ENCODE peak calls at places on chromosomes 3 and 15, in seven cellular contexts. C is H1, K is GM12878, Z is SK-N-SH, Y is HepG2, X is HCT116, I is K562. R is an unnamed sample.

GRCh38 chr3:84967767-84968581 is 9.2 kb downstream of the CADM2 start:
- DNase-seq in C (no peak), K (no peak), Z (no peak), Y (no peak), X (no peak), I (no peak), R (no peak)

GRCh38 chr3:152737021-152737908 is 97.7 kb upstream of the P2RY1 start:
- DNase-seq in C (no peak), K (peak), Z (no peak), Y (no peak), X (peak), I (no peak), R (no peak)

GRCh38 chr3:48187579-48188265 is 495 bp downstream of the CDC25A start:
- DNase-seq in C (peak), K (no peak), Z (peak), Y (no peak), X (no peak), I (peak), R (no peak)

GRCh38 chr3:25313286-25313685 is 114.8 kb upstream of the RARB start:
- DNase-seq in C (no peak), K (no peak), Z (no peak), Y (no peak), X (no peak), I (no peak), R (no peak)

GRCh38 chr3:197482001-197482400 is 73.8 kb downstream of the BDH1 start:
- DNase-seq in C (no peak), K (no peak), Z (no peak), Y (no peak), X (no peak), I (no peak), R (no peak)

GRCh38 chr15:52247032-52247431 is 48.6 kb downstream of the MYO5C start:
- DNase-seq in C (no peak), K (no peak), Z (no peak), Y (no peak), X (no peak), I (no peak), R (no peak)

GRCh38 chr3:88467191-88467590 is 317.4 kb downstream of the C3orf38 start:
- DNase-seq in C (no peak), K (no peak), Z (no peak), Y (no peak), X (no peak), I (no peak), R (no peak)

GRCh38 chr3:8990266-8991215 is 27.3 kb upstream of the RAD18 start:
- DNase-seq in C (peak), K (no peak), Z (no peak), Y (no peak), X (no peak), I (no peak), R (no peak)

GRCh38 chr3:35678552-35679220 is 39.4 kb downstream of the ARPP21 start:
- DNase-seq in C (no peak), K (no peak), Z (no peak), Y (no peak), X (no peak), I (no peak), R (no peak)

GRCh38 chr3:49399467-49399866 is 12.3 kb downstream of the RHOA start:
- DNase-seq in C (no peak), K (no peak), Z (no peak), Y (no peak), X (no peak), I (no peak), R (no peak)

GRCh38 chr3:102132370-102132769 is 283.1 kb downstream of the NFKBIZ start:
- DNase-seq in C (no peak), K (no peak), Z (no peak), Y (no peak), X (no peak), I (no peak), R (no peak)

GRCh38 chr15:70617911-70618287 is 145.5 kb downstream of the UACA start:
- DNase-seq in C (no peak), K (no peak), Z (no peak), Y (no peak), X (no peak), I (no peak), R (peak)

GRCh38 chr3:17432237-17432636 is 310.2 kb downstream of the TBC1D5 start:
- DNase-seq in C (no peak), K (no peak), Z (no peak), Y (no peak), X (no peak), I (no peak), R (no peak)

GRCh38 chr15:31032959-31033358 is 41.5 kb upstream of the MTMR10 start:
- DNase-seq in C (no peak), K (no peak), Z (no peak), Y (no peak), X (no peak), I (no peak), R (no peak)

GRCh38 chr3:68249265-68249664 is 594.9 kb upstream of the SUCLG2 start:
- DNase-seq in C (no peak), K (no peak), Z (no peak), Y (no peak), X (no peak), I (no peak), R (no peak)

GRCh38 chr3:108017587-108017986 is 73.2 kb downstream of the CD47 start:
- DNase-seq in C (no peak), K (no peak), Z (no peak), Y (no peak), X (no peak), I (no peak), R (no peak)

DNA sequence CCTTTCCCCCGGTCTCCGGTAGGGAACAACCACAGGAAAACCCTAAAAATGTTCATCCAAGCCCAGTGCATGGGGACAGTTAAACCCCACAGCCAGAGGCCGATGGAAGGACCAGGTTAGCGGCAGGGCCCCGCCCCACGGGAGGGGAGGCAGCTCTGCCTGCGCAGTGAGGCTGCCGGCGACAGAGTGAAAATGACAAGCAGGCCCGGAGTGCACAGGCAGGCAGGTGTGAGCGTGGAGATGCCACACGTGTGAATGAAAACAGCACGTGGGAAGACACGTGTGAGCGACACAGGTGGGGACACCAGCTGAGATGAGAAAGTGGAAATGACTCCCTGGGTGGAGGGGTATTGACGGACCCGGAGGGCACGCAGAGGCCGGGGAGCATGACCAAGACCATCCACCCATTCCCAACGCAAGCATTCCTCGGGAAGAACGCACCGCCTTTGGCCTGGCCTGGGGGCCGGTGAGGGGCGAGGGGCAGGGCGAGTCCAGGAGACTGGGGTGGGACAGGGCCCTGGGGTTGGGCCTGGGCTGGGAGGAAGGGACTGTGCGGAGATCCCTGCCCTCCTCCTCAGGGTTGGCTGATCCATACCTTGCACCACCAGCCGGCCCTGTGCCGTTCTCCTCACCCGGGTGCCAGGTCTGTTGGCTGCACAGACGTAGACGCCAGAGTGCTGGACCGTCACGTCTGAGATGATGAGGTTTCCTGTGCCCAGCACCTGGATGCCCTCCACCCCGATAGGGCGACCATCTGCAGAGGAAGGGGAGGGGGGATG is 28.4 kb downstream of the RNU5B-1 start:
- DNase-seq in C (no peak), K (no peak), Z (peak), Y (no peak), X (no peak), I (no peak), R (no peak)
- TF ChIP-seq JUND in C (no peak), K (no peak), Z (no peak), Y (no peak), X (no peak), I (no peak), R (no peak)

GRCh38 chr3:13200951-13201350 is 127.7 kb upstream of the IQSEC1 start:
- DNase-seq in C (no peak), K (no peak), Z (peak), Y (peak), X (no peak), I (no peak), R (no peak)
- TF ChIP-seq JUND in C (no peak), K (no peak), Z (no peak), Y (no peak), X (no peak), I (no peak), R (no peak)

DNA sequence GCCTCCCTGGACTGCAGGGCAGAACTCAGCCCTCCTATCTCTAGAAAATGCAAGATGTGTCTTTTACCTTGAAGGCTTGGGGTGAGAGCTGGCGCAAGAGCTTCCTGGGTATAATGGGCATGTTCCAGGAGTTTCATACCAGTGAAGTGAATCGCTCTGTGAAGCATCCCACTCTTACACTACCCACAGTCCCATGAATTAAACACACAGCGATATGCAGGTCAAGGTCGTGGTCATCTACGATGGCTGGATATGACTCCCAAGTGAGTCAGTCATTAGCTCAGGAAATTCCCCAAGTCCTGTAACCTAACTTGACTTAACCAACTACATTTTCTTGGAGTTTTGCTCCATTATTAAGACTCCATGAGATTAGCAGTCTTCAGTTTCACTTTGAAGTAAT is 439.7 kb downstream of the NTRK3 start:
- DNase-seq in C (no peak), K (no peak), Z (no peak), Y (no peak), X (no peak), I (no peak), R (no peak)
- TF ChIP-seq JUND in C (no peak), K (no peak), Z (peak), Y (no peak), X (no peak), I (no peak), R (no peak)

GRCh38 chr3:15268033-15268631 is 62.1 kb downstream of the CAPN7 start:
- DNase-seq in C (peak), K (no peak), Z (peak), Y (peak), X (peak), I (peak), R (peak)

GRCh38 chr3:15271785-15272381 is 60.5 kb downstream of the SH3BP5 start:
- DNase-seq in C (no peak), K (peak), Z (no peak), Y (no peak), X (no peak), I (no peak), R (no peak)

GRCh38 chr3:15271030-15271429 is 61.4 kb downstream of the SH3BP5 start:
- DNase-seq in C (no peak), K (no peak), Z (no peak), Y (no peak), X (no peak), I (no peak), R (no peak)

GRCh38 chr3:15267502-15267901 is 61.5 kb downstream of the CAPN7 start:
- DNase-seq in C (no peak), K (no peak), Z (no peak), Y (no peak), X (no peak), I (no peak), R (no peak)

GRCh38 chr3:15269091-15269989 is 63.0 kb downstream of the SH3BP5 start:
- DNase-seq in C (peak), K (no peak), Z (peak), Y (no peak), X (peak), I (peak), R (no peak)
- TF ChIP-seq JUND in C (no peak), K (no peak), Z (peak), Y (no peak), X (peak), I (peak), R (no peak)

DNA sequence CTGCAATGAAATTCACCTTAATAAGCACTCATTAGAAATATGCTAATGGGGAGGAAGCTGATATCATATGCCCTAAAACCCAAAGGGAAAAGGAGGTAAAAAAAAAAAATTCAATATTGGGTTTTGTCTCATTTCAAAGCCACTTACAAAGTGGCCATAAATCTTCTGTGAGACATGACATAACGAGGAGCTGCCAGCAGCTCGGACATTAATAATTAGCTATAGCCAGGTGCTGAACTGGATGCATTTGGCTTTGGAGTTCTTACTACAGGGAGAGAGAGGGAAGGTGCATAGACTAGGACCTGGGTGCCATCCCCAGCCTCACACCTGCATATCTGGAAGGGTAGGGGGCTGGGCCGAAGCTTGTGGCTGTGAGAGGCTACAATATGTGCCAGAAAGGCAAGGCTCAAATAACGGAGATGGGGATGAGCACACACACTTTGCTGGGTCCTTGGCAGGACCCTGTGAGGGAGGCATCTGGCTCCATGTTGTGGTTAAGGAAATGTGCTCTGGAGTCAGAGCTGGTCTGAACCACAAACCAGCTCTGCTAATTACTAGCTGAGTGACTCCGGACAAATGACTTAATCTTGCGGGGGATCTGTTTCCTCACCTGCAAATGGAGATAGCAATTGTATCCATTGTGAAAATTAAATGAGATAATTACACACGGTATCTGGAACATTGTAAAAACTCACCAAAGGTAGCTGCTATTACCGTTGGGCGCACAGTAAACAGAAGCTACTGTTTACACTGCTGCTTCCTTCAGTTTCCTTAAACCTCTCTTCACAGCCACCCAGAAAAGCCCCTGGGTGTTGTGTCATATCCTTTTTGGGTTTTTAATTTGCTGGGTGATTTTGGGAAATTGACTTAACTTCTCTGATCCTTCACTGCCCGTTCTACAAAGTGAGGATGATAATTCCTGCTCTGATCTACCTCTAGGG is 108.0 kb downstream of the MEGF11 start:
- DNase-seq in C (no peak), K (no peak), Z (peak), Y (no peak), X (no peak), I (no peak), R (no peak)
- TF ChIP-seq JUND in C (no peak), K (no peak), Z (no peak), Y (no peak), X (no peak), I (no peak), R (no peak)

GRCh38 chr3:149120051-149120972 is 9.1 kb upstream of the HPS3 start:
- DNase-seq in C (no peak), K (peak), Z (peak), Y (peak), X (peak), I (no peak), R (peak)
- TF ChIP-seq JUND in C (no peak), K (no peak), Z (no peak), Y (no peak), X (no peak), I (peak), R (no peak)

DNA sequence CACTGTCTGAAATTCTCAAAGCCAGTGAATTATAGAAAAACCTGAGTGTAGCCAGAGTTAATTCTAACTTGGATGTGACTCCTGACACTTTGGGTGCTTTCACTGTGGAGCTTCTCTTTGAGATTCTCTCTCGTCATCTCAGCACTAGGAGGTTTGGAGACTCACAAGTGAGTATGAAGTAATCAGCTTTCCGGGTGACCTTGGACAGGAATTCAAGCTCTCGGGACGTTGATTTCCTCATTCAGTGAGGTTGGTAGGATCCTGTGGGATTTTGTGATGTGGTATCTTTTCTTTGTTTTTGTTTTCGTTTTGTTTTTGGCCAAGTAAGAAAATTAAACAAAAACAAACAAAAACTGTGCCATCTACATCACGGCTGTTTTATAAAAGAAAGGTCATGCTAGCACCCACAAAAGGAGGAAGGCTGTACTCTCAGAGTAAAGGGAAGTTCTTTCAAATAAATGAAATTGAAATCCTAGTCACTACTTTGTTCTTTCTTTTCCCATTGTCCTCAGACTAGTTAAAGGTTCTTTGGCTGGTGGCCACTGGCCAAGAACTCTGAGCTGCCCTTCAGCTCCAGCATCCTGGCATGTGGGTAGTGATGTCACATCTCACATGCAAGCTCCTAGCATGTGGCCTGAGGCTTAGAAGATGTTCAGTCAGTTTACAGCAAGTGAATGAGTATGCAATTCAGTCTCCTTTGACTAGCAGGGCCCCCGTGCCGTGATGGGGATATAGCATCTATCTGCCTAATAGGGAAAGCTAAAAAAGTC is 263.3 kb upstream of the TPM1 start:
- DNase-seq in C (no peak), K (no peak), Z (no peak), Y (no peak), X (no peak), I (no peak), R (no peak)
- TF ChIP-seq JUND in C (no peak), K (no peak), Z (no peak), Y (no peak), X (no peak), I (no peak), R (no peak)

GRCh38 chr3:14536055-14536815 is 3.9 kb downstream of the GRIP2 start:
- DNase-seq in C (no peak), K (no peak), Z (no peak), Y (no peak), X (no peak), I (no peak), R (no peak)
- TF ChIP-seq JUND in C (no peak), K (no peak), Z (no peak), Y (no peak), X (no peak), I (no peak), R (no peak)

DNA sequence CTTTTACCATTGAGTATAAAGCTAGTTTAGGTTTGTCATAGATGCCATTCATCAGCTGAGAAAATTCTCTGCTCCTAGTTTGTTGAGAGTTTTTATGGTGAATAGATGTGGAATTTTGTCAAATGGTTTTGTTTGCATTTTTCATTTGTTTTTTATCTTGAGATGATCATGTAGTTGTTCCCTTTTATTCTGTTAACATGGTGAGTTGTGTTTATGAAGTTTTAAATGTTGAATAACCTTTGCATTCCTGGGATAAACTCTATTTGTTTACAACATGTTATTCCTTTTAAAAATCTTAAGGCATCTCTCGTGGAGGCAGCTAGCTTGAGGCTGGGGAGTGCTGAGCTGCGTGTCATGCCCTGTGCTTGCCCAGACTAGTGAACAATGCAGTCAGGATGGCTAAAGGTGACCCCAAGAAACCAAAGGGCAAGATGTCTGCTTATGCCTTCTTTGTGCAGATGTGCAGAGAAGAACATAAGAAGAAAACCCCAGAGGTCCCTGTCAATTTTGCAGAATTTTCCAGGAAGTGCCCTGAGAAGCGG is 48.5 kb downstream of the ANAPC13 start:
- DNase-seq in C (no peak), K (no peak), Z (no peak), Y (no peak), X (no peak), I (no peak), R (no peak)
- TF ChIP-seq JUND in C (no peak), K (no peak), Z (no peak), Y (no peak), X (no peak), I (no peak), R (no peak)